ENCODE peak calls at places on chromosomes 13 and 19, in five cellular contexts. C, R, O, U and G are unnamed samples.

GRCh38 chr19:33613601-33614000 is 8.2 kb upstream of the CHST8 start:
- DNase-seq in C (no peak), R (no peak), O (no peak), U (no peak), G (no peak)

GRCh38 chr19:39802958-39803357 is 24.3 kb downstream of the LEUTX start:
- DNase-seq in C (no peak), R (no peak), O (no peak), U (no peak), G (peak; percentile 82)

GRCh38 chr19:17687857-17688784 is at the start of gene UNC13A:
- DNase-seq in C (peak; percentile 56), R (no peak), O (no peak), U (peak; percentile 51), G (peak; percentile 59)

GRCh38 chr19:13091400-13092161 is 11.1 kb downstream of the LYL1 start:
- DNase-seq in C (peak; percentile 67), R (no peak), O (peak; percentile 61), U (no peak), G (peak; percentile 81)

GRCh38 chr13:99647593-99647980 is 146.3 kb downstream of the TM9SF2 start:
- DNase-seq in C (no peak), R (no peak), O (no peak), U (no peak), G (no peak)

GRCh38 chr13:50914848-50915247 is 5.3 kb downstream of the RNASEH2B start:
- DNase-seq in C (no peak), R (no peak), O (no peak), U (no peak), G (no peak)

GRCh38 chr13:81148822-81149221 is 807.9 kb upstream of the SPRY2 start:
- DNase-seq in C (no peak), R (no peak), O (no peak), U (no peak), G (no peak)

GRCh38 chr13:21018220-21018619 is 43.2 kb downstream of the LATS2 start:
- DNase-seq in C (no peak), R (no peak), O (no peak), U (no peak), G (no peak)

GRCh38 chr13:43835701-43836100 is 43.8 kb downstream of the CCDC122 start:
- DNase-seq in C (no peak), R (no peak), O (no peak), U (no peak), G (no peak)

GRCh38 chr19:19817357-19817756 is 4.2 kb downstream of the ZNF506 start:
- DNase-seq in C (no peak), R (no peak), O (no peak), U (no peak), G (no peak)

GRCh38 chr13:47908200-47908902 is 92.7 kb downstream of the SUCLA2 start:
- DNase-seq in C (no peak), R (no peak), O (no peak), U (no peak), G (no peak)

GRCh38 chr13:103238441-103238840 is 172.2 kb upstream of the SLC10A2 start:
- DNase-seq in C (no peak), R (no peak), O (no peak), U (no peak), G (no peak)

GRCh38 chr13:72643339-72643989 is 84.0 kb downstream of the MZT1 start:
- DNase-seq in C (no peak), R (no peak), O (peak; percentile 68), U (peak; percentile 49), G (no peak)

DNA sequence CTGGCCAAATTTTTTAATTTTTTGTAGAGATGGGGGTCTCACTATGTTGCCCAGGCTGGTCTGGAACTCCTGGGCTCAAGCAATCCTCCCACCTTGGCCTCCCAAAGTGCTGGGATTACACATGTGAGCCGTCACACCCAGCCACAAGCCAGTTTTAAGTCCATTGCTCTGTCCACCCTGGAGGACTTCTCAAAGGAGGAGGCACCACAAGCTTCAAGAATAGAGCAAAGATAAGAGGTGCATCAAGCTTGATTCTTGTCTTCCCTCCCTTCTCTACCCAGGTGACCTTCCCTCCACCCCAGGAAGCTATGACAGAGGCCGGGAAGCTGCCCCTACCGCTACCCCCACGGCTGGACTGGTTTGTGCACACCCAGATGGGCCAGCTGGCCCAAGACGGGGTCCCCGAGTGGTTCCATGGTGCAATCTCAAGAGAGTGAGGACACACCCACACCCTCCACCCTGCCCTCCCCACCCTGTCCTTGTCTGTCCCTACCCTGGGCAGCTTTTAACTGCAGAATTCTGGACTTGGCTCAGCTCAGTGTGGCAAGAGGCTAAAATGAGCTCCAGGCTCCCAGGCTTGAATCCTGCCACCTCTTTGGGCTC is 5.1 kb downstream of the HSH2D start:
- DNase-seq in C (no peak), R (no peak), O (no peak), U (no peak), G (no peak)
- H3K27ac ChIP-seq in C (no peak overlapping the region), R (no peak overlapping the region), O (no peak overlapping the region), U (peak overlapping the region; percentile 33), G (no peak overlapping the region)

DNA sequence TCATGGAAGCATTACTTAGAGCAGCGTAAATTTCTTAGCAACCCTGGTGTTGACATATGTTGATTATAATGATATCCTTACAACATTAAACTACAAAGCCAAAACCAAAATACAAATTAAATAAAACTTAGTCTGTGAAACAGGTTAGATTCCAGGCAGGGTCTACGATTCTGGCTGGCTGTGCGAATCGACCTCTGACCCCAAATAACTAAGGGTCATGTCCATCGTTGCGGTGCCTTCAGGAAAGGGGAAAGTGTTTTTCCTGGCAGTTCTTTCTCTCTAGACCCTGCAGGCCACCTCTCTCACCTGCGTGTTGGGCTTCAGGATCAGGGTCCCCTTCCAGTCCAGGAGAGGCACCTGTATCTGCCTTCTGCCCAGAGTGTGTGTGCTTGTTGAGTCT is 66.2 kb downstream of the ATP11A start:
- DNase-seq in C (no peak), R (no peak), O (no peak), U (no peak), G (no peak)
- H3K4me3 ChIP-seq in C (no peak overlapping the region), R (no peak overlapping the region), O (no peak overlapping the region), U (no peak overlapping the region), G (no peak overlapping the region)

GRCh38 chr13:52845334-52845761 is 3.1 kb downstream of the PCDH8 start:
- DNase-seq in C (no peak), R (no peak), O (no peak), U (no peak), G (no peak)

GRCh38 chr13:52840066-52840465 is 8.4 kb downstream of the PCDH8 start:
- DNase-seq in C (no peak), R (no peak), O (no peak), U (no peak), G (no peak)

GRCh38 chr13:52845766-52846566 is 2.5 kb downstream of the PCDH8 start:
- DNase-seq in C (no peak), R (no peak), O (no peak), U (peak; percentile 47), G (peak; percentile 22)

GRCh38 chr13:52838433-52839107 is 9.9 kb downstream of the PCDH8 start:
- DNase-seq in C (no peak), R (no peak), O (no peak), U (no peak), G (no peak)

GRCh38 chr13:52842440-52842839 is 6.0 kb downstream of the PCDH8 start:
- DNase-seq in C (no peak), R (no peak), O (no peak), U (no peak), G (no peak)
- H3K27me3 ChIP-seq in C (peaks cover 55% of the 10 kb centered on the region), R (peaks cover 22% of the 10 kb centered on the region), O (peaks cover 53% of the 10 kb centered on the region), U (peaks cover 78% of the 10 kb centered on the region), G (peaks cover 57% of the 10 kb centered on the region)

DNA sequence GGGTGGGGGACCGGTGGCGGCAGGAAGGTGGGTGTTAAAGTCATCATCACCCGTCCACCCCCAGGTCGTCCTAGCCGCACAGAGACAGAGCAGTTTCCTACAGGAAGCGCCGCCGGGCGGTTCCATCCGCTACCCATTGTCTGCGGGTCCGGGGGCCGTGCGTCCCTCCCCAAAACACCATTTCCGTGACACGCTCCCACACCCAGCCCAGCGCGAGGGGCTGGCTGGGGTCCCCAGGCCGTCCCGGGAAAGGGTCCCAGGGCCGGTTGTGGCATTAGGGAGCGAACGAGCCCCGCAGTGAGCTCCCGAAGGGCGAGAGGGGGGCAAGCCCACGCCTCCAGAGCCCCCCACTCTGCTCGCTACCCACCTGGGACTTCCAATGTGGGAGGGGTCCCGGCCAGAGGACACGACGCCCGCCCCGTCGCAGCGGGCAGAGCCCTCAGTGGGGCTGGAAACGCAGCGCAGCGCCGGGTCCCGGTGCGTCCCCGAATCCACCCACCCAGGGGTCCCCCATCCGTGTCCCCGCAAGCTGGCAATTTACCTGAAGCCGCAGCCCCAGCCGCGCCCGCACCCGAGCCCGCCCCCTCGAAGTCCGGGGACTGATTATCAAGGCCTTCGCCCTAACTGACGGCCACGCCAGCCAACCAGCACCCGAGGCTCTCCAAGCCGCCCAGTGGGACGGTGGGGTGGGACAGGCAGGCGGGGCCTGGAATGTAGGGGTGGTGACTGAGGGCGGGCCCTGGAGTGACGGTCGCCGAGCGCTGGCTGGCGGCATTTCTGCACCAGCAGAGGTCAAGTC is at the start of gene KANK3:
- DNase-seq in C (peak; percentile 97), R (peak; percentile 96), O (peak; percentile 85), U (peak; percentile 99), G (peak; percentile 95)
- H3K27ac ChIP-seq in C (peak within 1 kb of the TSS; percentile 90), R (no peak within 1 kb of the TSS), O (peak within 1 kb of the TSS; percentile 70), U (peak within 1 kb of the TSS; percentile 97), G (peak within 1 kb of the TSS; percentile 70)

DNA sequence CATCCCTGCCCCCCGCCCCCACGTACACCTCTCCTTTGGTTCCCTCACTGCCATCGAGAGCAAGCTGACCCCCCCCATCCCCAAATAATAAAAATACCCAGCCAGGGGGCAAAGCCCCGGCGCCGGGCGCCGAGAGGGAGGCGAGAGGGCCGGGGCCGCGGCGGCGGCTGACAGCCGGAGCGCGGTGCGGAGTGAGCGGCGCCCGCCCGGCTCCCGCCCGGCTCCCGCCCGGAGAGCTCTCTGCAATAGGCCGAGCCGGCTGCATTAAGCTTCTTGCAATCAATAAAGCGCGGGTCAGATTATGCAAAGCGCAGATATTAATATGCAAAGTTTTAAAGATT is 40.9 kb downstream of the DEDD2 start:
- DNase-seq in C (no peak), R (no peak), O (no peak), U (no peak), G (no peak)
- H3K4me3 ChIP-seq in C (peak overlapping the region; percentile 61), R (peak overlapping the region; percentile 32), O (peak overlapping the region; percentile 39), U (peak overlapping the region; percentile 42), G (peak overlapping the region; percentile 59)

GRCh38 chr13:94140027-94140426 is 339.5 kb downstream of the DCT start:
- DNase-seq in C (no peak), R (no peak), O (no peak), U (no peak), G (no peak)
- H3K27me3 ChIP-seq in C (no peaks in the 10 kb centered on the region), R (peaks cover 38% of the 10 kb centered on the region), O (no peaks in the 10 kb centered on the region), U (no peaks in the 10 kb centered on the region), G (no peaks in the 10 kb centered on the region)

GRCh38 chr19:55384576-55385235 is 614 bp upstream of the TMEM238 start:
- DNase-seq in C (no peak), R (no peak), O (peak; percentile 14), U (peak; percentile 66), G (peak; percentile 38)
- H3K27ac ChIP-seq in C (peak overlapping the region; percentile 97), R (no peak overlapping the region), O (peak overlapping the region; percentile 97), U (peak overlapping the region; percentile 94), G (peak overlapping the region; percentile 86)

GRCh38 chr19:10478476-10478875 is 24.7 kb downstream of the KEAP1 start:
- DNase-seq in C (no peak), R (no peak), O (no peak), U (no peak), G (no peak)
- H3K4me3 ChIP-seq in C (peak overlapping the region; percentile 64), R (no peak overlapping the region), O (no peak overlapping the region), U (peak overlapping the region; percentile 53), G (peak overlapping the region; percentile 66)

GRCh38 chr13:112097770-112098169 is 30.8 kb downstream of the SOX1 start:
- DNase-seq in C (no peak), R (no peak), O (no peak), U (no peak), G (no peak)
- H3K27me3 ChIP-seq in C (peaks cover 12% of the 10 kb centered on the region), R (peaks cover 12% of the 10 kb centered on the region), O (peaks cover 15% of the 10 kb centered on the region), U (peaks cover 36% of the 10 kb centered on the region), G (peaks cover 51% of the 10 kb centered on the region)